ENCODE peak calls at places on chromosomes 12 and 14, in five cellular contexts. W is lung; Q is CD8-positive, alpha-beta T cell; E is lower lobe of right lung; Z is PC-9. K is an unnamed sample.

GRCh38 chr14:29905549-29905948 is 22.1 kb downstream of the PRKD1 start:
- DNase-seq in W (no peak), Q (no peak), Z (no peak), E (no peak), K (no peak)

GRCh38 chr14:23602181-23603095 is 23.8 kb upstream of the JPH4 start:
- DNase-seq in E (no peak), W (no peak), Q (no peak), Z (no peak), K (no peak)

GRCh38 chr12:123145211-123145610 is 5.7 kb downstream of the PITPNM2 start:
- DNase-seq in Q (no peak), E (no peak), Z (no peak), W (no peak), K (no peak)

GRCh38 chr12:116818341-116818856 is 62.8 kb downstream of the HRK start:
- DNase-seq in W (no peak), Q (peak; percentile 40), E (no peak), Z (no peak), K (peak; percentile 17)

GRCh38 chr12:44875954-44876553 is at the start of gene NELL2:
- DNase-seq in W (peak; percentile 36), Z (peak; percentile 14), Q (peak; percentile 77), E (peak; percentile 47), K (peak; percentile 61)

GRCh38 chr14:105337966-105338365 is 23.4 kb downstream of the PACS2 start:
- DNase-seq in Q (no peak), W (no peak), Z (no peak), E (peak; percentile 46), K (no peak)

GRCh38 chr14:100891501-100892445 is 11.7 kb downstream of the RTL1 start:
- DNase-seq in Z (no peak), W (no peak), E (peak; percentile 33), Q (no peak), K (no peak)

GRCh38 chr14:68792830-68793733 is at the start of gene ZFP36L1:
- DNase-seq in W (peak; percentile 94), Q (peak; percentile 97), Z (peak; percentile 94), E (peak; percentile 96), K (peak; percentile 90)

GRCh38 chr12:124654666-124655316 is 87.4 kb upstream of the NCOR2 start:
- DNase-seq in W (peak; percentile 64), Q (no peak), Z (peak; percentile 37), E (no peak), K (no peak)

GRCh38 chr12:48946943-48947342 is 10.3 kb downstream of the ARF3 start:
- DNase-seq in W (no peak), Q (no peak), E (no peak), Z (no peak), K (no peak)

GRCh38 chr14:33908540-33909223 is 42.2 kb downstream of the EGLN3 start:
- DNase-seq in W (no peak), Q (no peak), Z (no peak), E (no peak), K (no peak)

GRCh38 chr14:94805726-94806288 is 35.9 kb upstream of the GSC start:
- DNase-seq in E (no peak), W (no peak), Q (no peak), Z (no peak), K (peak; percentile 55)

GRCh38 chr12:52279683-52280318 is 5.4 kb downstream of the KRT86 start:
- DNase-seq in W (no peak), Z (peak; percentile 65), E (no peak), Q (no peak), K (no peak)

GRCh38 chr14:72716471-72716870 is 177.4 kb downstream of the DPF3 start:
- DNase-seq in E (no peak), Q (no peak), W (no peak), Z (no peak), K (peak; percentile 67)

GRCh38 chr12:27870939-27871338 is 90.9 kb upstream of the MANSC4 start:
- DNase-seq in W (no peak), Q (no peak), E (no peak), Z (no peak), K (no peak)

GRCh38 chr14:103118019-103118662 is 5.1 kb upstream of the TNFAIP2 start:
- DNase-seq in W (peak; percentile 72), Q (no peak), Z (no peak), E (peak; percentile 77), K (peak; percentile 39)

GRCh38 chr12:6135071-6135470 is 10.6 kb upstream of the VWF start:
- DNase-seq in E (no peak), W (no peak), Q (no peak), Z (no peak), K (no peak)

GRCh38 chr12:104455594-104456416 is 943 bp upstream of the CHST11 start:
- DNase-seq in Z (no peak), E (no peak), Q (peak; percentile 34), W (no peak), K (no peak)

GRCh38 chr12:71438670-71439361 is 782 bp upstream of the LGR5 start:
- DNase-seq in Z (peak; percentile 5), W (no peak), Q (no peak), E (no peak), K (no peak)

DNA sequence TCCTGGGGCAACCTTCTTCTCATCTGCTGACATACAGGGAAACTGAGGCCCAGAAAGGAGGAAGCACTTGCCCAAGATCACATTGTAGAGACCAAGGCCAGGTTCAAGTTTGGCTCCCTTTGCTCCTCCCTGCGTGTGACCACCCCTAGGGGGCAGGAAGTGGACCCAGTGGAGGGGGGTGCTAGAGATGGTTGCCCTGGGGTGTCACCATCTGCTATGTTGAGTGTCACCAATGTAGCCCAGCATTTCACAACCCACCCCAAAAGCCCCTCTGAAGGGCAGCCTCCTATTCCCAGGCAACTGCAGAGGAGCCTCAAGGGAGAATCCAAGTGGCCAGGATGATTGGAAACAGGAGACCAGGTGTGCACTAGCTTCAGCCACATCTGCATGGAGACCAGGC is 12.0 kb upstream of the RBM19 start:
- DNase-seq in W (no peak), Z (no peak), E (no peak), Q (no peak), K (no peak)
- H3K27me3 ChIP-seq in W (no peaks in the 10 kb centered on the region), Z (peaks cover 53% of the 10 kb centered on the region), E (peaks cover 20% of the 10 kb centered on the region), Q (no peaks in the 10 kb centered on the region), K (peaks cover 10% of the 10 kb centered on the region)

DNA sequence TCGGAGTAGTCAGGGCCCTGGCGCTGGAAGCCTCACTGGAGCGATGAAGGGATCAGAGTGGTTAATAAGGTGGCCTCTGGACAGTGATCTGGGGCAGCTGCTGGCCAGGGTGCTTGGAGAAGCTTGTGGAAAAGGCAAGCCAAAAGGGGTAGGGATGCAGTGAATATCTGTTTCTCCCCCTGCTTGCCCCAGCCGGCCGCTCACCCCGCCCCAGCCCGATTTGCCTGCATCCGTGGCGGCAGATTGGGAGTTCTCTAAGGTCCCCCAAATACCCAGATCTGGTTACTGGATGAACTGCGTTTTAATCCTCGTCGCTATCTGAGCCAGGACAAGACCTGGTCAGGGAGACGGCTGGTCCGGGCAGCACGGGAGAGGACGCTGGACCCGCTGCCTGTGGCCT is 7.2 kb upstream of the HOXC6 start:
- DNase-seq in E (no peak), Q (no peak), W (no peak), Z (no peak), K (no peak)
- H3K4me3 ChIP-seq in E (no peak overlapping the region), Q (no peak overlapping the region), W (no peak overlapping the region), Z (no peak overlapping the region), K (peak overlapping the region; percentile 69)

DNA sequence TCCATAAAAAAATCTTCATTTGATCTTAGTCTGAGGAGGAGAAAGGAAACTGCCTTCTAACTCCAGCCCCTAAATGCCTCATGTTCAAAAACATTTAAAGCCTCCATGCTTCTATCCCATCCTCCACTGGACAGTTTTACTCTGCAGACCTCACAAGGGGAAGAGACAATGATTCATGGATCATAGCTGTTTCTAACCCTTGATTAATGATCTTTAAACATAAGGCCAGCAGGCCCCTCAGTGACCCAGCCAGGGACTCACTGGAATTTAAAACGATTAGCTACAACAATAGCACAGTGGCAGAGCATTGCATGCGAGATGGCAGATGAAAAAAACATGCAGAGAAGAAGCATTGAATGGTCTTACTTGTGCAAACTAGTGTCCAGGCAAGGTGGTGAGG is 6.0 kb downstream of the DCTN2 start:
- DNase-seq in E (no peak), Z (no peak), Q (no peak), W (no peak), K (no peak)
- H3K36me3 ChIP-seq in E (peaks cover 50% of the 10 kb centered on the region), Z (peaks cover 7% of the 10 kb centered on the region), Q (peaks cover 8% of the 10 kb centered on the region), W (peaks cover 6% of the 10 kb centered on the region), K (peaks cover 40% of the 10 kb centered on the region)

GRCh38 chr14:104135121-104135903 is 3.1 kb upstream of the KIF26A start:
- DNase-seq in Q (peak; percentile 16), W (no peak), Z (no peak), E (peak; percentile 42), K (no peak)
- H3K27me3 ChIP-seq in Q (peaks cover 10% of the 10 kb centered on the region), W (peaks cover 18% of the 10 kb centered on the region), Z (peaks cover 19% of the 10 kb centered on the region), E (peaks cover 73% of the 10 kb centered on the region), K (peaks cover 10% of the 10 kb centered on the region)

GRCh38 chr14:20878695-20879094 is 12.5 kb upstream of the RNASE3 start:
- DNase-seq in Q (no peak), E (no peak), W (no peak), Z (no peak), K (no peak)

GRCh38 chr14:20873370-20874177 is 17.6 kb upstream of the RNASE3 start:
- DNase-seq in Q (peak; percentile 71), Z (peak; percentile 38), W (peak; percentile 85), E (peak; percentile 93), K (peak; percentile 45)
- H3K4me3 ChIP-seq in Q (no peak overlapping the region), Z (no peak overlapping the region), W (no peak overlapping the region), E (peak overlapping the region; percentile 34), K (no peak overlapping the region)

GRCh38 chr12:109089683-109090082 is 3.6 kb downstream of the ALKBH2 start:
- DNase-seq in E (no peak), Q (no peak), W (no peak), Z (no peak), K (no peak)
- H3K36me3 ChIP-seq in E (peaks cover 62% of the 10 kb centered on the region), Q (peaks cover 25% of the 10 kb centered on the region), W (peaks cover 8% of the 10 kb centered on the region), Z (peaks cover 9% of the 10 kb centered on the region), K (peaks cover 56% of the 10 kb centered on the region)

GRCh38 chr12:53820503-53820902 is 68.7 kb upstream of the CISTR start:
- DNase-seq in Q (no peak), W (no peak), E (no peak), Z (no peak), K (peak; percentile 72)

GRCh38 chr12:53816360-53817020 is 64.7 kb upstream of the CISTR start:
- DNase-seq in E (no peak), W (no peak), Z (no peak), Q (no peak), K (no peak)

GRCh38 chr12:53820907-53821306 is 69.1 kb upstream of the CISTR start:
- DNase-seq in Z (no peak), E (no peak), Q (no peak), W (no peak), K (no peak)

GRCh38 chr12:53811606-53812005 is 59.8 kb upstream of the CISTR start:
- DNase-seq in Z (no peak), E (no peak), Q (no peak), W (no peak), K (peak; percentile 26)

DNA sequence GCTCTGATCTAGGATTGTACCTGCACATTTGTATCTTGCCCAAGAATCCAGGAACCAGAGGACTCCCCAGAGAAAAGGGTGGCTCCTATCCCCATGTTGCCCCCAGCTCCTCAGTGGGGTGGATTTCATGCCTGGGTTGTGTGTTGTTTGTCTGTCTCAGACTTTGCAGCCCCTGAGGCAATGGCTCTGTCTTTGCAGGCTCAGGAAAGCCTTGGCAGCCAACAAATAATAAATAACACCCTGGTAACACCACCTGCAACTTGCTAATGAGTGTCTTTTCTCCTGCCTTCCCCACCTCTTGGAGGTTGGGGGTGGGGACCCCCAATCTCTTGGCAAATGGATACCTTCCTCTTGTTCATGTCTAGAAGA is 65.2 kb upstream of the CISTR start:
- DNase-seq in W (no peak), Z (no peak), Q (no peak), E (no peak), K (no peak)
- H3K27me3 ChIP-seq in W (no peaks in the 10 kb centered on the region), Z (no peaks in the 10 kb centered on the region), Q (no peaks in the 10 kb centered on the region), E (peaks cover 28% of the 10 kb centered on the region), K (no peaks in the 10 kb centered on the region)

GRCh38 chr12:54977155-54977554 is 7.4 kb downstream of the TESPA1 start:
- DNase-seq in W (no peak), Z (no peak), E (no peak), Q (no peak), K (peak; percentile 21)
- H3K4me3 ChIP-seq in W (no peak overlapping the region), Z (no peak overlapping the region), E (no peak overlapping the region), Q (no peak overlapping the region), K (no peak overlapping the region)

K was measured in MG63.